ENCODE peak calls at places on chromosomes 3 and 15, in six cellular contexts. A is RPMI7951; L is stomach; I is NCI-H1092; E is stimulated activated CD4-positive, alpha-beta T cell treated with anti-CD3 and anti-CD28 coated beads, Interleukin-2, amount 100 ng/mL, for 4 hours; T is PC-9. D is an unnamed sample.

GRCh38 chr3:31779514-31779913 is 201.5 kb downstream of the OSBPL10 start:
- DNase-seq in A (no peak), L (no peak), I (no peak), E (no peak), T (no peak), D (no peak)

GRCh38 chr3:106440672-106441071 is 571.9 kb upstream of the CBLB start:
- DNase-seq in A (no peak), L (no peak), I (no peak), E (no peak), T (no peak), D (no peak)

GRCh38 chr3:119289371-119289770 is 4.8 kb upstream of the ARHGAP31 start:
- DNase-seq in A (peak), L (no peak), I (no peak), E (no peak), T (no peak), D (no peak)

GRCh38 chr15:45919806-45920205 is 285.0 kb downstream of the SQOR start:
- DNase-seq in A (peak), L (no peak), I (no peak), E (no peak), T (peak), D (no peak)

GRCh38 chr15:66115568-66116206 is 137.9 kb downstream of the MEGF11 start:
- DNase-seq in A (no peak), L (no peak), I (no peak), E (no peak), T (no peak), D (no peak)

GRCh38 chr3:108047987-108048386 is 42.8 kb downstream of the CD47 start:
- DNase-seq in A (no peak), L (no peak), I (no peak), E (no peak), T (no peak), D (no peak)

GRCh38 chr3:153958635-153959320 is 162.4 kb upstream of the ARHGEF26 start:
- DNase-seq in A (no peak), L (no peak), I (no peak), E (no peak), T (no peak), D (no peak)

GRCh38 chr15:62758126-62758951 is 284.2 kb upstream of the TPM1 start:
- DNase-seq in A (peak), L (peak), I (no peak), E (no peak), T (peak), D (no peak)

GRCh38 chr15:89105147-89105546 is 16.9 kb downstream of the ABHD2 start:
- DNase-seq in A (peak), L (no peak), I (no peak), E (no peak), T (peak), D (peak)

D was measured in cerebellar cortex.